ENCODE peak calls at places on chromosomes 2 and 18, in nine cellular contexts. One of them, this sample, is unnamed.

GRCh38 chr2:230416061-230416721 is at the start of gene SP100:
- DNase-seq in GM20000: peak
- DNase-seq in tibial artery: peak
- DNase-seq in WERI-Rb-1: no peak
- DNase-seq in epithelial cell of proximal tubule: peak
- DNase-seq in heart left ventricle: peak
- DNase-seq in PC-9: peak
- DNase-seq in coronary artery: peak
- DNase-seq in omental fat pad: peak
- DNase-seq in this sample: no peak

GRCh38 chr2:84899181-84899580 is 6.3 kb upstream of the TMSB10 start:
- DNase-seq in coronary artery: no peak
- DNase-seq in WERI-Rb-1: no peak
- DNase-seq in GM20000: no peak
- DNase-seq in epithelial cell of proximal tubule: no peak
- DNase-seq in heart left ventricle: no peak
- DNase-seq in omental fat pad: no peak
- DNase-seq in PC-9: no peak
- DNase-seq in tibial artery: no peak
- DNase-seq in this sample: no peak

GRCh38 chr2:186325827-186326535 is 160.1 kb upstream of the ZC3H15 start:
- DNase-seq in WERI-Rb-1: no peak
- DNase-seq in GM20000: no peak
- DNase-seq in coronary artery: no peak
- DNase-seq in omental fat pad: no peak
- DNase-seq in tibial artery: no peak
- DNase-seq in heart left ventricle: no peak
- DNase-seq in epithelial cell of proximal tubule: no peak
- DNase-seq in PC-9: peak
- DNase-seq in this sample: no peak

GRCh38 chr2:138615257-138615656 is 113.7 kb downstream of the SPOPL start:
- DNase-seq in WERI-Rb-1: no peak
- DNase-seq in coronary artery: no peak
- DNase-seq in PC-9: peak
- DNase-seq in omental fat pad: no peak
- DNase-seq in epithelial cell of proximal tubule: peak
- DNase-seq in tibial artery: no peak
- DNase-seq in GM20000: no peak
- DNase-seq in heart left ventricle: no peak
- DNase-seq in this sample: no peak

GRCh38 chr2:160222546-160223281 is 22.6 kb upstream of the ITGB6 start:
- DNase-seq in tibial artery: no peak
- DNase-seq in coronary artery: no peak
- DNase-seq in omental fat pad: no peak
- DNase-seq in GM20000: no peak
- DNase-seq in WERI-Rb-1: no peak
- DNase-seq in PC-9: peak
- DNase-seq in heart left ventricle: no peak
- DNase-seq in epithelial cell of proximal tubule: no peak
- DNase-seq in this sample: no peak

GRCh38 chr2:108980076-108980475 is 8.9 kb downstream of the EDAR start:
- DNase-seq in heart left ventricle: no peak
- DNase-seq in coronary artery: no peak
- DNase-seq in GM20000: no peak
- DNase-seq in epithelial cell of proximal tubule: no peak
- DNase-seq in PC-9: no peak
- DNase-seq in WERI-Rb-1: no peak
- DNase-seq in tibial artery: no peak
- DNase-seq in omental fat pad: no peak
- DNase-seq in this sample: no peak

GRCh38 chr2:152743004-152743403 is 24.6 kb downstream of the ARL6IP6 start:
- DNase-seq in coronary artery: no peak
- DNase-seq in epithelial cell of proximal tubule: no peak
- DNase-seq in omental fat pad: no peak
- DNase-seq in heart left ventricle: no peak
- DNase-seq in PC-9: no peak
- DNase-seq in tibial artery: no peak
- DNase-seq in WERI-Rb-1: no peak
- DNase-seq in GM20000: peak
- DNase-seq in this sample: no peak

GRCh38 chr2:223451-223850 is 40.4 kb downstream of the SH3YL1 start:
- DNase-seq in epithelial cell of proximal tubule: no peak
- DNase-seq in heart left ventricle: no peak
- DNase-seq in GM20000: no peak
- DNase-seq in WERI-Rb-1: no peak
- DNase-seq in coronary artery: no peak
- DNase-seq in omental fat pad: no peak
- DNase-seq in tibial artery: no peak
- DNase-seq in PC-9: no peak
- DNase-seq in this sample: no peak

GRCh38 chr18:3481696-3482210 is 31.8 kb downstream of the TGIF1 start:
- DNase-seq in heart left ventricle: no peak
- DNase-seq in tibial artery: no peak
- DNase-seq in omental fat pad: no peak
- DNase-seq in PC-9: no peak
- DNase-seq in GM20000: peak
- DNase-seq in WERI-Rb-1: peak
- DNase-seq in epithelial cell of proximal tubule: no peak
- DNase-seq in coronary artery: no peak
- DNase-seq in this sample: no peak

DNA sequence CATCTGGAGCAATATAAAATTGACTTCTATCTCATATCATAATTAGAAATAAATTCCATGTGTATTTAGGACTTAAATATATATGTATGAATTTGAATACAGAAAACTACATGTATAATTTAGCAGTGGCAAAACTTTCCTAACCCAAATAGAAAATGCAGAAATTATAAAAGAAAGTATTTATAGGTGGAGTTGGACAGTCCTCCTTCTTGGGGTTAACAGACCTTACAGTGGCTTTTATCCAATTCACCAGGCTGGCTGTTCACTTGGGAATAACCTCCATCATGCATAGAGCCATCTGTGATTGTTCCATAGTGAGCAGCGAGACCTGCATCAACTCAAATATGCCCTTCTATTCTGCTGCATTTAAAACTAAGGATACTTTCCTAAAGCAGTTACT is 8.3 kb downstream of the DDX1 start:
- DNase-seq in heart left ventricle: no peak
- DNase-seq in WERI-Rb-1: no peak
- DNase-seq in epithelial cell of proximal tubule: no peak
- DNase-seq in PC-9: no peak
- DNase-seq in tibial artery: no peak
- DNase-seq in omental fat pad: no peak
- DNase-seq in coronary artery: no peak
- DNase-seq in GM20000: no peak
- DNase-seq in this sample: no peak
- TF ChIP-seq CTCF in heart left ventricle: no peak
- TF ChIP-seq CTCF in WERI-Rb-1: no peak
- TF ChIP-seq CTCF in epithelial cell of proximal tubule: no peak
- TF ChIP-seq CTCF in PC-9: no peak
- TF ChIP-seq CTCF in tibial artery: no peak
- TF ChIP-seq CTCF in omental fat pad: no peak
- TF ChIP-seq CTCF in coronary artery: no peak
- TF ChIP-seq CTCF in GM20000: no peak
- TF ChIP-seq CTCF in this sample: no peak

GRCh38 chr2:121688820-121689219 is 39.6 kb upstream of the CLASP1 start:
- DNase-seq in omental fat pad: no peak
- DNase-seq in heart left ventricle: no peak
- DNase-seq in epithelial cell of proximal tubule: no peak
- DNase-seq in PC-9: no peak
- DNase-seq in tibial artery: no peak
- DNase-seq in WERI-Rb-1: no peak
- DNase-seq in GM20000: no peak
- DNase-seq in coronary artery: no peak
- DNase-seq in this sample: no peak

GRCh38 chr2:121686218-121686617 is 37.0 kb upstream of the CLASP1 start:
- DNase-seq in omental fat pad: no peak
- DNase-seq in PC-9: no peak
- DNase-seq in heart left ventricle: no peak
- DNase-seq in epithelial cell of proximal tubule: no peak
- DNase-seq in WERI-Rb-1: no peak
- DNase-seq in GM20000: no peak
- DNase-seq in tibial artery: no peak
- DNase-seq in coronary artery: no peak
- DNase-seq in this sample: no peak

GRCh38 chr2:121690095-121690494 is 40.8 kb upstream of the CLASP1 start:
- DNase-seq in PC-9: no peak
- DNase-seq in WERI-Rb-1: no peak
- DNase-seq in epithelial cell of proximal tubule: no peak
- DNase-seq in omental fat pad: no peak
- DNase-seq in GM20000: no peak
- DNase-seq in tibial artery: no peak
- DNase-seq in coronary artery: no peak
- DNase-seq in heart left ventricle: no peak
- DNase-seq in this sample: no peak

GRCh38 chr2:121694398-121695178 is 42.1 kb downstream of the NIFK start:
- DNase-seq in heart left ventricle: no peak
- DNase-seq in omental fat pad: no peak
- DNase-seq in epithelial cell of proximal tubule: no peak
- DNase-seq in PC-9: no peak
- DNase-seq in WERI-Rb-1: no peak
- DNase-seq in tibial artery: no peak
- DNase-seq in GM20000: no peak
- DNase-seq in coronary artery: no peak
- DNase-seq in this sample: no peak

DNA sequence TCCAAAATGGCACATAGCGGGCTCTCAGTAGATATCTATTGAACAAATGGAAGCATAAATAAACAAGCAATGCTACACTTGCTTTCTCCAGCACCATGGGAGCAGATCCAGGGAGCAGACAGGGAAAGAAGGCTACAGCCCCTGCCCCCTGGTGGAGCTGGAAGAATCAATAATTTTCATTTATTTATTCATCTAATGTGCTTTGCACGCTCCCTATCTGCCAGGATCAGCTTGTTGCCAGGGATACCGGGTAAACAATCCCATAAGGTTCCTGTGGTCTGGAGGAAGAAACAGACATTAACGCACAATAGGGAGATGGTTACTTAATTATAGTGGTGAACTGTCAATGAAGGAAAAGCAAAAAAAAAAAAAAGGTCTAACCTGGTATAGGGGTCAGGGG is 40.1 kb upstream of the CLASP1 start:
- DNase-seq in coronary artery: no peak
- DNase-seq in PC-9: peak
- DNase-seq in tibial artery: no peak
- DNase-seq in epithelial cell of proximal tubule: no peak
- DNase-seq in GM20000: no peak
- DNase-seq in omental fat pad: no peak
- DNase-seq in WERI-Rb-1: peak
- DNase-seq in heart left ventricle: no peak
- DNase-seq in this sample: no peak
- TF ChIP-seq CTCF in coronary artery: no peak
- TF ChIP-seq CTCF in PC-9: peak
- TF ChIP-seq CTCF in tibial artery: no peak
- TF ChIP-seq CTCF in epithelial cell of proximal tubule: peak
- TF ChIP-seq CTCF in GM20000: no peak
- TF ChIP-seq CTCF in omental fat pad: no peak
- TF ChIP-seq CTCF in WERI-Rb-1: peak
- TF ChIP-seq CTCF in heart left ventricle: peak
- TF ChIP-seq CTCF in this sample: no peak

GRCh38 chr18:36504928-36505327 is 207.4 kb downstream of the FHOD3 start:
- DNase-seq in omental fat pad: no peak
- DNase-seq in coronary artery: no peak
- DNase-seq in WERI-Rb-1: no peak
- DNase-seq in epithelial cell of proximal tubule: no peak
- DNase-seq in GM20000: no peak
- DNase-seq in tibial artery: no peak
- DNase-seq in PC-9: no peak
- DNase-seq in heart left ventricle: no peak
- DNase-seq in this sample: no peak

GRCh38 chr18:36505701-36506100 is 208.2 kb downstream of the FHOD3 start:
- DNase-seq in WERI-Rb-1: no peak
- DNase-seq in GM20000: no peak
- DNase-seq in heart left ventricle: no peak
- DNase-seq in coronary artery: peak
- DNase-seq in PC-9: no peak
- DNase-seq in tibial artery: no peak
- DNase-seq in epithelial cell of proximal tubule: no peak
- DNase-seq in omental fat pad: no peak
- DNase-seq in this sample: no peak

GRCh38 chr18:36501100-36501499 is 203.6 kb downstream of the FHOD3 start:
- DNase-seq in GM20000: no peak
- DNase-seq in coronary artery: no peak
- DNase-seq in PC-9: no peak
- DNase-seq in tibial artery: no peak
- DNase-seq in WERI-Rb-1: no peak
- DNase-seq in heart left ventricle: peak
- DNase-seq in epithelial cell of proximal tubule: no peak
- DNase-seq in omental fat pad: no peak
- DNase-seq in this sample: no peak

GRCh38 chr18:36499938-36500337 is 202.4 kb downstream of the FHOD3 start:
- DNase-seq in epithelial cell of proximal tubule: no peak
- DNase-seq in omental fat pad: no peak
- DNase-seq in coronary artery: no peak
- DNase-seq in tibial artery: no peak
- DNase-seq in WERI-Rb-1: no peak
- DNase-seq in GM20000: peak
- DNase-seq in PC-9: no peak
- DNase-seq in heart left ventricle: no peak
- DNase-seq in this sample: no peak

GRCh38 chr18:36503477-36503876 is 206.0 kb downstream of the FHOD3 start:
- DNase-seq in omental fat pad: no peak
- DNase-seq in heart left ventricle: no peak
- DNase-seq in PC-9: no peak
- DNase-seq in tibial artery: no peak
- DNase-seq in coronary artery: no peak
- DNase-seq in epithelial cell of proximal tubule: no peak
- DNase-seq in GM20000: no peak
- DNase-seq in WERI-Rb-1: no peak
- DNase-seq in this sample: no peak
- TF ChIP-seq CTCF in omental fat pad: no peak
- TF ChIP-seq CTCF in heart left ventricle: no peak
- TF ChIP-seq CTCF in PC-9: no peak
- TF ChIP-seq CTCF in tibial artery: no peak
- TF ChIP-seq CTCF in coronary artery: no peak
- TF ChIP-seq CTCF in epithelial cell of proximal tubule: no peak
- TF ChIP-seq CTCF in GM20000: no peak
- TF ChIP-seq CTCF in WERI-Rb-1: no peak
- TF ChIP-seq CTCF in this sample: no peak

GRCh38 chr2:98441706-98442450 is 2.8 kb upstream of the INPP4A start:
- DNase-seq in epithelial cell of proximal tubule: no peak
- DNase-seq in GM20000: no peak
- DNase-seq in omental fat pad: no peak
- DNase-seq in PC-9: no peak
- DNase-seq in WERI-Rb-1: no peak
- DNase-seq in tibial artery: no peak
- DNase-seq in heart left ventricle: no peak
- DNase-seq in coronary artery: no peak
- DNase-seq in this sample: no peak
- TF ChIP-seq CTCF in epithelial cell of proximal tubule: no peak
- TF ChIP-seq CTCF in GM20000: no peak
- TF ChIP-seq CTCF in omental fat pad: no peak
- TF ChIP-seq CTCF in PC-9: no peak
- TF ChIP-seq CTCF in WERI-Rb-1: no peak
- TF ChIP-seq CTCF in tibial artery: no peak
- TF ChIP-seq CTCF in heart left ventricle: no peak
- TF ChIP-seq CTCF in coronary artery: no peak
- TF ChIP-seq CTCF in this sample: no peak

GRCh38 chr2:47072018-47072691 is 83.0 kb downstream of the STPG4 start:
- DNase-seq in coronary artery: peak
- DNase-seq in WERI-Rb-1: peak
- DNase-seq in epithelial cell of proximal tubule: no peak
- DNase-seq in GM20000: no peak
- DNase-seq in omental fat pad: peak
- DNase-seq in heart left ventricle: peak
- DNase-seq in tibial artery: peak
- DNase-seq in PC-9: no peak
- DNase-seq in this sample: peak
- TF ChIP-seq CTCF in coronary artery: no peak
- TF ChIP-seq CTCF in WERI-Rb-1: peak
- TF ChIP-seq CTCF in epithelial cell of proximal tubule: no peak
- TF ChIP-seq CTCF in GM20000: no peak
- TF ChIP-seq CTCF in omental fat pad: peak
- TF ChIP-seq CTCF in heart left ventricle: peak
- TF ChIP-seq CTCF in tibial artery: peak
- TF ChIP-seq CTCF in PC-9: no peak
- TF ChIP-seq CTCF in this sample: no peak

This sample was measured in suprapubic skin.